ENCODE peak calls at places on chromosomes 11 and 22, in seven cellular contexts. One of them, this sample, is unnamed.

GRCh38 chr22:43018615-43019014 is 3.7 kb upstream of the PACSIN2 start:
- DNase-seq in tibial nerve: no peak
- DNase-seq in A549: no peak
- DNase-seq in K562: no peak
- DNase-seq in ovary: no peak
- DNase-seq in SK-N-SH: no peak
- DNase-seq in transverse colon: peak; percentile 52
- DNase-seq in this sample: no peak

GRCh38 chr11:76777922-76778321 is 5.2 kb upstream of the TSKU start:
- DNase-seq in tibial nerve: no peak
- DNase-seq in A549: no peak
- DNase-seq in K562: no peak
- DNase-seq in ovary: no peak
- DNase-seq in SK-N-SH: no peak
- DNase-seq in transverse colon: no peak
- DNase-seq in this sample: no peak

GRCh38 chr11:42066113-42066512 is 606.7 kb upstream of the LRRC4C start:
- DNase-seq in tibial nerve: no peak
- DNase-seq in A549: peak; percentile 14
- DNase-seq in K562: no peak
- DNase-seq in ovary: no peak
- DNase-seq in SK-N-SH: no peak
- DNase-seq in transverse colon: no peak
- DNase-seq in this sample: no peak

GRCh38 chr11:83162377-83162776 is 5.4 kb downstream of the PCF11 start:
- DNase-seq in tibial nerve: no peak
- DNase-seq in A549: no peak
- DNase-seq in K562: no peak
- DNase-seq in ovary: no peak
- DNase-seq in SK-N-SH: no peak
- DNase-seq in transverse colon: no peak
- DNase-seq in this sample: no peak

GRCh38 chr11:117316197-117316961 is at the start of gene BACE1:
- DNase-seq in tibial nerve: peak; percentile 66
- DNase-seq in A549: peak; percentile 81
- DNase-seq in K562: no peak
- DNase-seq in ovary: peak; percentile 86
- DNase-seq in SK-N-SH: peak; percentile 96
- DNase-seq in transverse colon: peak; percentile 68
- DNase-seq in this sample: peak; percentile 77

GRCh38 chr22:30205281-30206115 is 41.1 kb downstream of the LIF start:
- DNase-seq in tibial nerve: peak; percentile 53
- DNase-seq in A549: peak; percentile 99
- DNase-seq in K562: no peak
- DNase-seq in ovary: no peak
- DNase-seq in SK-N-SH: peak; percentile 48
- DNase-seq in transverse colon: no peak
- DNase-seq in this sample: peak; percentile 25

GRCh38 chr11:123238297-123238696 is 43.2 kb upstream of the CLMP start:
- DNase-seq in tibial nerve: peak; percentile 74
- DNase-seq in A549: no peak
- DNase-seq in K562: no peak
- DNase-seq in ovary: no peak
- DNase-seq in SK-N-SH: no peak
- DNase-seq in transverse colon: no peak
- DNase-seq in this sample: no peak

GRCh38 chr11:108944486-108945178 is 279.8 kb downstream of the DDX10 start:
- DNase-seq in tibial nerve: no peak
- DNase-seq in A549: no peak
- DNase-seq in K562: no peak
- DNase-seq in ovary: no peak
- DNase-seq in SK-N-SH: no peak
- DNase-seq in transverse colon: no peak
- DNase-seq in this sample: no peak

GRCh38 chr22:26746311-26746710 is 88.9 kb downstream of the MIAT start:
- DNase-seq in tibial nerve: no peak
- DNase-seq in A549: no peak
- DNase-seq in K562: no peak
- DNase-seq in ovary: no peak
- DNase-seq in SK-N-SH: no peak
- DNase-seq in transverse colon: no peak
- DNase-seq in this sample: no peak

GRCh38 chr11:77252555-77253270 is 48.8 kb downstream of the GDPD4 start:
- DNase-seq in tibial nerve: no peak
- DNase-seq in A549: no peak
- DNase-seq in K562: no peak
- DNase-seq in ovary: no peak
- DNase-seq in SK-N-SH: no peak
- DNase-seq in transverse colon: peak; percentile 10
- DNase-seq in this sample: no peak

GRCh38 chr11:830295-831131 is 2.2 kb upstream of the CD151 start:
- DNase-seq in tibial nerve: no peak
- DNase-seq in A549: no peak
- DNase-seq in K562: no peak
- DNase-seq in ovary: peak; percentile 73
- DNase-seq in SK-N-SH: peak; percentile 85
- DNase-seq in transverse colon: peak; percentile 84
- DNase-seq in this sample: peak; percentile 72

GRCh38 chr22:32080904-32081303 is 37.8 kb downstream of the SLC5A1 start:
- DNase-seq in tibial nerve: no peak
- DNase-seq in A549: peak; percentile 60
- DNase-seq in K562: peak; percentile 42
- DNase-seq in ovary: no peak
- DNase-seq in SK-N-SH: peak; percentile 73
- DNase-seq in transverse colon: peak; percentile 39
- DNase-seq in this sample: peak; percentile 45

GRCh38 chr11:95432714-95433503 is 201.9 kb upstream of the SESN3 start:
- DNase-seq in tibial nerve: no peak
- DNase-seq in A549: no peak
- DNase-seq in K562: no peak
- DNase-seq in ovary: no peak
- DNase-seq in SK-N-SH: no peak
- DNase-seq in transverse colon: no peak
- DNase-seq in this sample: no peak

GRCh38 chr11:32935462-32936029 is 42.9 kb downstream of the QSER1 start:
- DNase-seq in tibial nerve: no peak
- DNase-seq in A549: no peak
- DNase-seq in K562: no peak
- DNase-seq in ovary: no peak
- DNase-seq in SK-N-SH: no peak
- DNase-seq in transverse colon: no peak
- DNase-seq in this sample: no peak

GRCh38 chr11:104999716-105000115 is 23.3 kb downstream of the CASP5 start:
- DNase-seq in tibial nerve: no peak
- DNase-seq in A549: no peak
- DNase-seq in K562: no peak
- DNase-seq in ovary: no peak
- DNase-seq in SK-N-SH: no peak
- DNase-seq in transverse colon: no peak
- DNase-seq in this sample: no peak

GRCh38 chr11:104991994-104992393 is 23.6 kb upstream of the CASP4 start:
- DNase-seq in tibial nerve: no peak
- DNase-seq in A549: no peak
- DNase-seq in K562: no peak
- DNase-seq in ovary: no peak
- DNase-seq in SK-N-SH: no peak
- DNase-seq in transverse colon: no peak
- DNase-seq in this sample: no peak

GRCh38 chr11:104997288-104997687 is 25.7 kb downstream of the CASP5 start:
- DNase-seq in tibial nerve: no peak
- DNase-seq in A549: peak; percentile 33
- DNase-seq in K562: no peak
- DNase-seq in ovary: no peak
- DNase-seq in SK-N-SH: no peak
- DNase-seq in transverse colon: no peak
- DNase-seq in this sample: no peak

GRCh38 chr11:104992781-104993180 is 24.4 kb upstream of the CASP4 start:
- DNase-seq in tibial nerve: no peak
- DNase-seq in A549: no peak
- DNase-seq in K562: no peak
- DNase-seq in ovary: no peak
- DNase-seq in SK-N-SH: no peak
- DNase-seq in transverse colon: no peak
- DNase-seq in this sample: no peak

GRCh38 chr11:104995001-104995408 is 26.6 kb upstream of the CASP4 start:
- DNase-seq in tibial nerve: no peak
- DNase-seq in A549: no peak
- DNase-seq in K562: no peak
- DNase-seq in ovary: no peak
- DNase-seq in SK-N-SH: no peak
- DNase-seq in transverse colon: no peak
- DNase-seq in this sample: no peak
- TF ChIP-seq EP300 in tibial nerve: no peak
- TF ChIP-seq EP300 in A549: no peak
- TF ChIP-seq EP300 in K562: no peak
- TF ChIP-seq EP300 in ovary: no peak
- TF ChIP-seq EP300 in SK-N-SH: no peak
- TF ChIP-seq EP300 in transverse colon: no peak
- TF ChIP-seq EP300 in this sample: no peak

GRCh38 chr11:132648841-132649240 is 883.5 kb downstream of the OPCML start:
- DNase-seq in tibial nerve: no peak
- DNase-seq in A549: no peak
- DNase-seq in K562: no peak
- DNase-seq in ovary: no peak
- DNase-seq in SK-N-SH: no peak
- DNase-seq in transverse colon: no peak
- DNase-seq in this sample: no peak

GRCh38 chr11:132644511-132644910 is 887.8 kb downstream of the OPCML start:
- DNase-seq in tibial nerve: no peak
- DNase-seq in A549: no peak
- DNase-seq in K562: no peak
- DNase-seq in ovary: no peak
- DNase-seq in SK-N-SH: peak; percentile 10
- DNase-seq in transverse colon: no peak
- DNase-seq in this sample: no peak

GRCh38 chr11:132649277-132649676 is 883.0 kb downstream of the OPCML start:
- DNase-seq in tibial nerve: no peak
- DNase-seq in A549: no peak
- DNase-seq in K562: no peak
- DNase-seq in ovary: no peak
- DNase-seq in SK-N-SH: no peak
- DNase-seq in transverse colon: no peak
- DNase-seq in this sample: no peak

GRCh38 chr11:132643239-132643638 is 889.1 kb downstream of the OPCML start:
- DNase-seq in tibial nerve: no peak
- DNase-seq in A549: no peak
- DNase-seq in K562: no peak
- DNase-seq in ovary: no peak
- DNase-seq in SK-N-SH: no peak
- DNase-seq in transverse colon: no peak
- DNase-seq in this sample: no peak

DNA sequence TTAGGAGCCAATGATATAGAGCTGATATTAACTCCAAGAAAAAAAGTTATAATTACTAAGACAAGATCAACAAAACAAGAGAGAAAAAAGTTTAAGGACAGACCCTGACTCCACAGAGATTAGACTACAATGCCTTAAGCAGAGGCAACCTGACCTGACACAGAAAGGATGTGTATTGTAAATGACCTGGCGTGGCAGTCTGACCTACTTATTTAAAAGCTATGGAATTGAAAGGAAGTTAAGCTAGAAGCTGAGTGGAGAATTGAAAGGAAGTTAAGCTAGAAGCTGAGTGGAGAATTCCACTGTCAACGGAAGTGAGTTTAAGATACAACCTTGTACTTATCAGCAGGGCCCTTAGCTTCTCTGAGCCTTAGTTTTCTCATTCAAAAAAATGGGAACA is 885.4 kb downstream of the OPCML start:
- DNase-seq in tibial nerve: no peak
- DNase-seq in A549: no peak
- DNase-seq in K562: no peak
- DNase-seq in ovary: no peak
- DNase-seq in SK-N-SH: no peak
- DNase-seq in transverse colon: no peak
- DNase-seq in this sample: no peak
- TF ChIP-seq EP300 in tibial nerve: no peak
- TF ChIP-seq EP300 in A549: no peak
- TF ChIP-seq EP300 in K562: no peak
- TF ChIP-seq EP300 in ovary: no peak
- TF ChIP-seq EP300 in SK-N-SH: no peak
- TF ChIP-seq EP300 in transverse colon: no peak
- TF ChIP-seq EP300 in this sample: no peak

DNA sequence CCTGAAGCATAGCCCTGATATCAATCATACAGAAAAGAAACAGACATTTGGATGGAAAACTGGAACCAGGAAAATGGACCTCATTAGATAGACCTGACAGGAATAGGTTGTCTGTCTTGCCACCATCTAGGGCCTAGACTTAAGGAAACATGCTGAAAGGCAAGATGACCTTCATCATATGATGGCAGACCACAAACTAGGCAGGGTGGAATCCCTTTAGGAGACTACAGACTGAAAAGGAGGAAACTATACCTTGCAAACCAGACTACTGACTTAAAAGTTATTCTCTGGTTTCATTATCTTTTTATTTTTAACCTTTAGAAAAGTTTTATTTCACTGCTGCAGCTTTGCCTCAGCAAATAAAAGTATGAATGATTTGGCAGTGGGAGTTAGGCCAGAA is 20.3 kb downstream of the SBF2 start:
- DNase-seq in tibial nerve: no peak
- DNase-seq in A549: no peak
- DNase-seq in K562: no peak
- DNase-seq in ovary: no peak
- DNase-seq in SK-N-SH: no peak
- DNase-seq in transverse colon: no peak
- DNase-seq in this sample: no peak
- TF ChIP-seq EP300 in tibial nerve: no peak
- TF ChIP-seq EP300 in A549: no peak
- TF ChIP-seq EP300 in K562: no peak
- TF ChIP-seq EP300 in ovary: no peak
- TF ChIP-seq EP300 in SK-N-SH: no peak
- TF ChIP-seq EP300 in transverse colon: no peak
- TF ChIP-seq EP300 in this sample: no peak

GRCh38 chr11:114166897-114167323 is 107.4 kb downstream of the ZBTB16 start:
- DNase-seq in tibial nerve: peak; percentile 79
- DNase-seq in A549: no peak
- DNase-seq in K562: no peak
- DNase-seq in ovary: no peak
- DNase-seq in SK-N-SH: no peak
- DNase-seq in transverse colon: no peak
- DNase-seq in this sample: no peak
- TF ChIP-seq EP300 in tibial nerve: peak; percentile 92
- TF ChIP-seq EP300 in A549: no peak
- TF ChIP-seq EP300 in K562: no peak
- TF ChIP-seq EP300 in ovary: no peak
- TF ChIP-seq EP300 in SK-N-SH: peak; percentile 27
- TF ChIP-seq EP300 in transverse colon: no peak
- TF ChIP-seq EP300 in this sample: no peak

GRCh38 chr11:11913395-11913794 is 71.6 kb downstream of the USP47 start:
- DNase-seq in tibial nerve: no peak
- DNase-seq in A549: no peak
- DNase-seq in K562: no peak
- DNase-seq in ovary: no peak
- DNase-seq in SK-N-SH: no peak
- DNase-seq in transverse colon: no peak
- DNase-seq in this sample: no peak
- TF ChIP-seq EP300 in tibial nerve: no peak
- TF ChIP-seq EP300 in A549: no peak
- TF ChIP-seq EP300 in K562: no peak
- TF ChIP-seq EP300 in ovary: no peak
- TF ChIP-seq EP300 in SK-N-SH: no peak
- TF ChIP-seq EP300 in transverse colon: no peak
- TF ChIP-seq EP300 in this sample: no peak

This sample was measured in stomach.